ENCODE peak calls at places on chromosomes 11 and 22, in five cellular contexts. Y is stimulated activated CD4-positive, alpha-beta T cell treated with anti-CD3 and anti-CD28 coated beads, Interleukin-12 subunit alpha, Interleukin-12 subunit beta, amount 100 ng/mL, for 48 hours; I is CMK; X is activated naive CD8-positive, alpha-beta T cell treated with anti-CD3 and anti-CD28 coated beads for 36 hours; J is nephron progenitor cell. Z is an unnamed sample.
A peak's percentile ranks its signal among the peaks of the same experiment; 100 is the strongest.

GRCh38 chr11:73359930-73360742 is 16.1 kb upstream of the RELT start:
- DNase-seq in Y (no peak), I (no peak), X (peak; percentile 35), J (peak; percentile 45), Z (peak; percentile 73)

GRCh38 chr11:8373519-8374432 is 110.1 kb upstream of the LMO1 start:
- DNase-seq in Y (no peak), I (no peak), X (no peak), J (no peak), Z (no peak)

GRCh38 chr22:43956805-43957463 is 1.7 kb downstream of the SAMM50 start:
- DNase-seq in Y (no peak), I (no peak), X (no peak), J (peak; percentile 16), Z (no peak)

GRCh38 chr22:44587911-44588310 is 89.9 kb upstream of the RTL6 start:
- DNase-seq in Y (no peak), I (no peak), X (no peak), J (no peak), Z (no peak)

GRCh38 chr11:18692941-18693760 is 5.4 kb upstream of the TMEM86A start:
- DNase-seq in Y (no peak), I (no peak), X (no peak), J (no peak), Z (no peak)

GRCh38 chr22:31917227-31917921 is 27.0 kb upstream of the YWHAH start:
- DNase-seq in Y (peak; percentile 5), I (no peak), X (no peak), J (no peak), Z (no peak)

GRCh38 chr11:113261709-113262475 is 52.5 kb upstream of the TTC12 start:
- DNase-seq in Y (no peak), I (no peak), X (no peak), J (no peak), Z (no peak)

GRCh38 chr11:117378966-117379865 is 51.6 kb downstream of the CEP164 start:
- DNase-seq in Y (no peak), I (no peak), X (no peak), J (no peak), Z (no peak)

GRCh38 chr22:42769574-42770447 is 49.1 kb upstream of the A4GALT start:
- DNase-seq in Y (no peak), I (no peak), X (no peak), J (peak; percentile 46), Z (no peak)

GRCh38 chr22:42273855-42274451 is 3.5 kb upstream of the TCF20 start:
- DNase-seq in Y (no peak), I (no peak), X (no peak), J (peak; percentile 43), Z (no peak)

GRCh38 chr22:44298331-44299087 is 14.2 kb downstream of the SHISAL1 start:
- DNase-seq in Y (no peak), I (no peak), X (no peak), J (peak; percentile 57), Z (no peak)

GRCh38 chr22:45597460-45598192 is 74.0 kb upstream of the ATXN10 start:
- DNase-seq in Y (no peak), I (no peak), X (no peak), J (no peak), Z (no peak)

GRCh38 chr11:119158467-119158866 is 9.6 kb downstream of the ABCG4 start:
- DNase-seq in Y (no peak), I (no peak), X (no peak), J (no peak), Z (no peak)

GRCh38 chr11:4388221-4388620 is 5.3 kb downstream of the TRIM21 start:
- DNase-seq in Y (no peak), I (no peak), X (no peak), J (no peak), Z (no peak)

GRCh38 chr11:85710912-85711311 is 24.9 kb upstream of the CCDC89 start:
- DNase-seq in Y (no peak), I (no peak), X (no peak), J (no peak), Z (no peak)

GRCh38 chr11:126419801-126420729 is 64.6 kb downstream of the ST3GAL4 start:
- DNase-seq in Y (no peak), I (peak; percentile 100), X (no peak), J (no peak), Z (no peak)

GRCh38 chr22:43878079-43878795 is 13.6 kb downstream of the PNPLA5 start:
- DNase-seq in Y (no peak), I (no peak), X (no peak), J (no peak), Z (no peak)

GRCh38 chr11:58580311-58580710 is 1.4 kb downstream of the ZFP91 start:
- DNase-seq in Y (no peak), I (no peak), X (no peak), J (no peak), Z (no peak)

GRCh38 chr11:77413850-77414249 is 60.0 kb downstream of the PAK1 start:
- DNase-seq in Y (no peak), I (no peak), X (no peak), J (no peak), Z (no peak)

GRCh38 chr22:22092101-22092500 is 109.5 kb upstream of the TOP3B start:
- DNase-seq in Y (no peak), I (no peak), X (no peak), J (no peak), Z (no peak)

GRCh38 chr22:33597274-33597985 is 322.8 kb downstream of the LARGE1 start:
- DNase-seq in Y (no peak), I (no peak), X (no peak), J (no peak), Z (no peak)

GRCh38 chr22:38050720-38051119 is 6.5 kb upstream of the PICK1 start:
- DNase-seq in Y (no peak), I (no peak), X (no peak), J (no peak), Z (no peak)

GRCh38 chr11:23789938-23790371 is 706.9 kb upstream of the LUZP2 start:
- DNase-seq in Y (no peak), I (no peak), X (no peak), J (no peak), Z (no peak)

GRCh38 chr11:68028802-68029475 is 1.5 kb upstream of the NDUFS8 start:
- DNase-seq in Y (no peak), I (no peak), X (no peak), J (no peak), Z (no peak)

GRCh38 chr22:20390394-20390907 is 3.5 kb upstream of the ZNF74 start:
- DNase-seq in Y (no peak), I (no peak), X (no peak), J (no peak), Z (no peak)

GRCh38 chr11:106399075-106399500 is 321.6 kb downstream of the AASDHPPT start:
- DNase-seq in Y (no peak), I (no peak), X (no peak), J (no peak), Z (no peak)

GRCh38 chr11:14386895-14387480 is 28.0 kb upstream of the RRAS2 start:
- DNase-seq in Y (no peak), I (no peak), X (no peak), J (peak; percentile 48), Z (no peak)

GRCh38 chr11:1548221-1549070 is 23.6 kb downstream of the DUSP8 start:
- DNase-seq in Y (no peak), I (no peak), X (no peak), J (peak; percentile 45), Z (peak; percentile 33)

GRCh38 chr22:36409911-36410756 is 22.4 kb upstream of the MYH9 start:
- DNase-seq in Y (no peak), I (no peak), X (peak; percentile 74), J (peak; percentile 91), Z (peak; percentile 97)

GRCh38 chr11:66904561-66904960 is 47.7 kb downstream of the LRFN4 start:
- DNase-seq in Y (no peak), I (no peak), X (no peak), J (no peak), Z (no peak)

GRCh38 chr11:48018561-48019229 is 38.3 kb downstream of the PTPRJ start:
- DNase-seq in Y (no peak), I (no peak), X (no peak), J (peak; percentile 61), Z (no peak)

GRCh38 chr11:47611240-47611863 is 17.1 kb upstream of the C1QTNF4 start:
- DNase-seq in Y (no peak), I (no peak), X (no peak), J (no peak), Z (no peak)

GRCh38 chr22:29352778-29353177 is 35.6 kb downstream of the AP1B1 start:
- DNase-seq in Y (no peak), I (no peak), X (no peak), J (no peak), Z (no peak)

GRCh38 chr11:117185739-117186430 is 7.3 kb downstream of the SIDT2 start:
- DNase-seq in Y (no peak), I (no peak), X (no peak), J (no peak), Z (no peak)

GRCh38 chr22:46519377-46519776 is 18.0 kb downstream of the CELSR1 start:
- DNase-seq in Y (no peak), I (no peak), X (no peak), J (no peak), Z (no peak)

GRCh38 chr22:45240810-45241631 is at the start of gene KIAA0930:
- DNase-seq in Y (peak; percentile 64), I (peak; percentile 55), X (peak; percentile 75), J (peak; percentile 91), Z (peak; percentile 94)

GRCh38 chr22:44454113-44454769 is 43.8 kb downstream of the RTL6 start:
- DNase-seq in Y (no peak), I (no peak), X (no peak), J (no peak), Z (no peak)

GRCh38 chr11:119094816-119095065 is 6.9 kb downstream of the DPAGT1 start:
- DNase-seq in Y (no peak), I (no peak), X (peak; percentile 52), J (peak; percentile 67), Z (peak; percentile 34)